ENCODE peak calls at places on chromosomes 1 and 21, in seven cellular contexts. Q, H, S, G, X, V and T are unnamed samples.

GRCh38 chr1:95325337-95325736 is 91.3 kb downstream of the RWDD3 start:
- DNase-seq in S (no peak), Q (no peak), G (no peak), H (no peak), X (no peak), V (no peak), T (no peak)

GRCh38 chr1:7717769-7718368 is 53.2 kb upstream of the VAMP3 start:
- DNase-seq in G (no peak), S (no peak), V (no peak), X (no peak), H (no peak), Q (no peak), T (no peak)

GRCh38 chr1:203422116-203422515 is 53.5 kb upstream of the PRELP start:
- DNase-seq in V (no peak), H (no peak), G (no peak), S (no peak), Q (no peak), X (no peak), T (no peak)

GRCh38 chr21:35395728-35396127 is 346.6 kb upstream of the RUNX1 start:
- DNase-seq in S (peak), G (no peak), H (no peak), Q (no peak), V (no peak), X (peak), T (no peak)

GRCh38 chr1:113255728-113256347 is 134.5 kb upstream of the MAGI3 start:
- DNase-seq in S (no peak), G (no peak), V (no peak), X (no peak), H (no peak), Q (no peak), T (no peak)

GRCh38 chr1:206694551-206695124 is 9.9 kb downstream of the MAPKAPK2 start:
- DNase-seq in G (no peak), H (no peak), V (no peak), X (no peak), S (no peak), Q (no peak), T (no peak)

GRCh38 chr1:215407575-215407974 is 159.5 kb upstream of the KCTD3 start:
- DNase-seq in X (peak), Q (no peak), H (no peak), V (no peak), S (no peak), G (no peak), T (no peak)

GRCh38 chr1:1906185-1907097 is 8.6 kb upstream of the CALML6 start:
- DNase-seq in X (peak), G (peak), V (peak), S (peak), Q (peak), H (peak), T (no peak)

GRCh38 chr1:220915117-220915440 is 35.8 kb downstream of the HLX start:
- DNase-seq in S (no peak), H (no peak), X (no peak), V (no peak), G (no peak), Q (no peak), T (no peak)

GRCh38 chr1:18009061-18009728 is 98.4 kb upstream of the IGSF21 start:
- DNase-seq in X (no peak), G (no peak), Q (no peak), H (no peak), V (no peak), S (no peak), T (no peak)

GRCh38 chr1:58779837-58780585 is 3.8 kb downstream of the JUN start:
- DNase-seq in H (no peak), G (no peak), X (peak), S (peak), Q (peak), V (no peak), T (no peak)

GRCh38 chr21:37974081-37974480 is 57.8 kb upstream of the KCNJ6 start:
- DNase-seq in X (no peak), H (no peak), V (no peak), S (no peak), Q (no peak), G (no peak), T (no peak)

GRCh38 chr1:233172201-233172600 is 123.3 kb downstream of the PCNX2 start:
- DNase-seq in S (peak), V (no peak), G (no peak), H (no peak), Q (no peak), X (peak), T (no peak)

GRCh38 chr21:45154511-45155508 is 80.4 kb downstream of the ADARB1 start:
- DNase-seq in G (no peak), Q (no peak), X (peak), V (no peak), S (peak), H (no peak), T (peak)

GRCh38 chr1:156464825-156465452 is 35.6 kb downstream of the MEF2D start:
- DNase-seq in Q (no peak), S (no peak), G (no peak), H (no peak), X (peak), V (no peak), T (no peak)

GRCh38 chr1:98340511-98340910 is 321.0 kb upstream of the SNX7 start:
- DNase-seq in Q (no peak), V (no peak), X (no peak), H (no peak), S (peak), G (no peak), T (no peak)

GRCh38 chr1:20413136-20413790 is 72.7 kb downstream of the CAMK2N1 start:
- DNase-seq in H (no peak), X (no peak), Q (no peak), S (no peak), G (no peak), V (no peak), T (no peak)

GRCh38 chr1:43073490-43074230 is 98.4 kb downstream of the EBNA1BP2 start:
- DNase-seq in H (peak), S (peak), G (peak), X (peak), V (peak), Q (peak), T (peak)

GRCh38 chr1:52122424-52122823 is 19.5 kb upstream of the ZFYVE9 start:
- DNase-seq in S (no peak), Q (no peak), V (no peak), G (no peak), H (no peak), X (no peak), T (no peak)

GRCh38 chr1:93716974-93717373 is 35.3 kb upstream of the BCAR3 start:
- DNase-seq in Q (no peak), X (no peak), G (no peak), S (peak), H (no peak), V (no peak), T (peak)

GRCh38 chr21:38725196-38726157 is 80.3 kb upstream of the ETS2 start:
- DNase-seq in X (no peak), H (no peak), S (no peak), G (no peak), V (no peak), Q (no peak), T (no peak)

GRCh38 chr1:32247983-32248889 is 1.2 kb downstream of the FAM167B start:
- DNase-seq in G (peak), X (peak), S (peak), H (peak), V (peak), Q (peak), T (peak)

GRCh38 chr1:77316006-77316405 is 34.2 kb downstream of the AK5 start:
- DNase-seq in X (no peak), H (no peak), S (peak), V (no peak), G (no peak), Q (no peak), T (no peak)

GRCh38 chr1:9872430-9873165 is 37.5 kb downstream of the CTNNBIP1 start:
- DNase-seq in H (no peak), V (no peak), X (peak), Q (no peak), S (peak), G (no peak), T (no peak)

GRCh38 chr1:33576821-33577599 is 104.6 kb downstream of the ZSCAN20 start:
- DNase-seq in Q (no peak), S (no peak), V (no peak), X (no peak), G (no peak), H (no peak), T (no peak)

GRCh38 chr1:12677565-12677964 is 33.7 kb downstream of the AADACL4 start:
- DNase-seq in G (no peak), S (no peak), Q (peak), H (no peak), V (no peak), X (no peak), T (no peak)

GRCh38 chr1:153944822-153945117 is 1.7 kb downstream of the DENND4B start:
- DNase-seq in G (no peak), V (no peak), S (no peak), H (no peak), Q (no peak), X (no peak), T (no peak)
- H3K4me3 ChIP-seq in G (no peak), V (peak), S (peak), H (peak), Q (peak), X (peak), T (peak)

GRCh38 chr1:163066686-163067085 is 2.5 kb upstream of the RGS4 start:
- DNase-seq in G (no peak), V (no peak), S (no peak), Q (no peak), X (no peak), H (no peak), T (no peak)

GRCh38 chr1:163071381-163072255 is 2.5 kb downstream of the RGS4 start:
- DNase-seq in V (no peak), X (peak), S (peak), H (peak), G (peak), Q (peak), T (peak)

GRCh38 chr1:163068716-163069115 is 445 bp upstream of the RGS4 start:
- DNase-seq in Q (no peak), G (no peak), X (peak), V (no peak), S (peak), H (no peak), T (no peak)

GRCh38 chr1:163069655-163070277 is 605 bp downstream of the RGS4 start:
- DNase-seq in X (peak), H (no peak), Q (no peak), G (no peak), V (no peak), S (no peak), T (no peak)

DNA sequence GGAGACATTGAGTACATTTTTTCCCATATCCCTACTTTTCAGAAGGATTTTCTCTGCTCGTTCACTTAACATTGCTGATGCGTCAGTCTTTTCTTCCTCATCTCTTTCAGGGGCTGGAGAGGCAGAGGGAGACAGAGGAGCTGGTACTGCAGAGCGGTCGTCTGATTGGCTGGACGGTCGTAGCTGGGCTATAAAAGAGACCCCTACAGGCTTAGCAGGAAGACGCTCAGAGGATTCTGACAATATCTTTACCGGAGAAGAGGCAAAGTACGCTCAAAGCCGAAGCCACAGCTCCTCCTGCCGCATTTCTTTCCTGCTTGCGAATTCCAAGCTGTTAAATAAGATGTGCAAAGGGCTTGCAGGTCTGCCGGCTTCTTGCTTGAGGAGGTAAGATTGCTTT is at the start of gene RGS4:
- DNase-seq in S (peak), X (peak), Q (peak), H (no peak), G (no peak), V (no peak), T (no peak)
- H3K4me3 ChIP-seq in S (peak), X (peak), Q (peak), H (no peak), G (no peak), V (peak), T (no peak)

GRCh38 chr1:200862713-200863415 is 9.9 kb upstream of the GPR25 start:
- DNase-seq in S (no peak), Q (no peak), G (no peak), V (no peak), H (no peak), X (no peak), T (no peak)
- H3K4me3 ChIP-seq in S (no peak), Q (no peak), G (no peak), V (no peak), H (no peak), X (no peak), T (no peak)

GRCh38 chr1:186183970-186184628 is 191.0 kb downstream of the TPR start:
- DNase-seq in S (no peak), G (no peak), Q (no peak), V (no peak), X (peak), H (no peak), T (no peak)

GRCh38 chr1:186183219-186183618 is 191.8 kb downstream of the TPR start:
- DNase-seq in S (peak), V (no peak), H (no peak), G (peak), Q (no peak), X (peak), T (no peak)

GRCh38 chr1:186175588-186175987 is 199.5 kb downstream of the TPR start:
- DNase-seq in Q (no peak), S (peak), V (no peak), G (no peak), H (no peak), X (peak), T (no peak)

DNA sequence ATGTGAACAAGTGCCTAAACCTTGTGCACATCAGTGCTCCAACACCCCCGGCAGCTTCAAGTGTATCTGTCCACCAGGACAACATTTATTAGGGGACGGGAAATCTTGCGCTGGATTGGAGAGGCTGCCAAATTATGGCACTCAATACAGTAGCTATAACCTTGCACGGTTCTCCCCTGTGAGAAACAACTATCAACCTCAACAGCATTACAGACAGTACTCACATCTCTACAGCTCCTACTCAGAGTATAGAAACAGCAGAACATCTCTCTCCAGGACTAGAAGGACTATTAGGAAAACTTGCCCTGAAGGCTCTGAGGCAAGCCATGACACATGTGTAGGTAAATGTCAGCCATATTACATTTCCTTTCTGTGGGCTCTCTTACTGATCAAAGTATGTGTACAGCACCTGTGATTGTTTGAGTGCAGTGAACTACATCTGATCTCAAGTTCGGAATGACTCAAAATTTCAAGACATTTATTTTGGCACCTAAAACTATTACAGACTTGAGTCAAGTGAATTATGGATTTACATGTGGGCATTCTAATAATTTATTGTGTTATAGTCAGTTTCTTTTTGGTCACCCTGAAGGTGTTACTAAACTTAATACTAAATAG is 196.5 kb downstream of the TPR start:
- DNase-seq in H (no peak), S (no peak), X (no peak), Q (no peak), G (no peak), V (no peak), T (no peak)
- H3K4me3 ChIP-seq in H (no peak), S (no peak), X (no peak), Q (no peak), G (no peak), V (peak), T (no peak)